ENCODE peak calls at places on chromosome 2, in six cellular contexts. U is PC-3; E is uterus; Q is NCI-H510A; P is activated CD4-positive, CD25-positive, alpha-beta regulatory T cell treated with anti-CD3 and anti-CD28 coated beads, Interleukin-2, amount 50 U/mL, for 72 hours; N is activated naive CD4-positive, alpha-beta T cell. Y is an unnamed sample.

GRCh38 chr2:239315308-239315707 is 85.5 kb downstream of the HDAC4 start:
- DNase-seq in U (no peak), E (no peak), Q (no peak), P (no peak), N (no peak), Y (no peak)

GRCh38 chr2:236286866-236287545 is 22.8 kb upstream of the ASB18 start:
- DNase-seq in U (peak), E (no peak), Q (no peak), P (no peak), N (no peak), Y (no peak)

GRCh38 chr2:219398721-219399333 is 11.1 kb upstream of the DNPEP start:
- DNase-seq in U (peak), E (no peak), Q (peak), P (no peak), N (no peak), Y (no peak)

GRCh38 chr2:117523267-117523666 is 291.2 kb upstream of the DDX18 start:
- DNase-seq in U (peak), E (peak), Q (peak), P (no peak), N (no peak), Y (peak)

GRCh38 chr2:288002-288742 is at the start of gene ALKAL2:
- DNase-seq in U (no peak), E (peak), Q (no peak), P (no peak), N (no peak), Y (no peak)

GRCh38 chr2:133411857-133412256 is 156.4 kb downstream of the NCKAP5 start:
- DNase-seq in U (no peak), E (no peak), Q (no peak), P (no peak), N (no peak), Y (no peak)

GRCh38 chr2:27249077-27249890 is 13.6 kb downstream of the SLC30A3 start:
- DNase-seq in U (peak), E (no peak), Q (no peak), P (no peak), N (no peak), Y (no peak)

GRCh38 chr2:74087696-74088095 is 60.0 kb downstream of the BOLA3 start:
- DNase-seq in U (no peak), E (no peak), Q (no peak), P (no peak), N (no peak), Y (no peak)

GRCh38 chr2:231716641-231717280 is 8.4 kb downstream of the PTMA start:
- DNase-seq in U (peak), E (no peak), Q (no peak), P (no peak), N (no peak), Y (no peak)

GRCh38 chr2:56229397-56230060 is 45.7 kb downstream of the CCDC85A start:
- DNase-seq in U (peak), E (no peak), Q (no peak), P (no peak), N (no peak), Y (no peak)

GRCh38 chr2:30232027-30232800 is 880 bp downstream of the LBH start:
- DNase-seq in U (no peak), E (peak), Q (no peak), P (peak), N (peak), Y (peak)

GRCh38 chr2:241859436-241860183 is 916 bp upstream of the PDCD1 start:
- DNase-seq in U (no peak), E (peak), Q (no peak), P (no peak), N (no peak), Y (no peak)

GRCh38 chr2:143946436-143947385 is 573.2 kb downstream of the ZEB2 start:
- DNase-seq in U (no peak), E (no peak), Q (no peak), P (no peak), N (no peak), Y (peak)

GRCh38 chr2:33205693-33206434 is 259.1 kb downstream of the LTBP1 start:
- DNase-seq in U (no peak), E (no peak), Q (no peak), P (no peak), N (no peak), Y (no peak)

GRCh38 chr2:207202645-207203044 is 36.9 kb upstream of the KLF7 start:
- DNase-seq in U (peak), E (no peak), Q (no peak), P (no peak), N (no peak), Y (no peak)

GRCh38 chr2:67108231-67108630 is 288.9 kb upstream of the ETAA1 start:
- DNase-seq in U (no peak), E (no peak), Q (peak), P (no peak), N (no peak), Y (peak)

GRCh38 chr2:126658910-126659613 is 3.1 kb downstream of the GYPC start:
- DNase-seq in U (no peak), E (peak), Q (no peak), P (peak), N (no peak), Y (no peak)

GRCh38 chr2:16330571-16331351 is 334.9 kb downstream of the CYRIA start:
- DNase-seq in U (no peak), E (no peak), Q (no peak), P (no peak), N (no peak), Y (no peak)

GRCh38 chr2:170113168-170113567 is 64.8 kb upstream of the MYO3B start:
- DNase-seq in U (no peak), E (no peak), Q (peak), P (no peak), N (no peak), Y (no peak)

GRCh38 chr2:182548031-182548950 is 121.5 kb upstream of the PDE1A start:
- DNase-seq in U (no peak), E (no peak), Q (no peak), P (no peak), N (no peak), Y (no peak)

GRCh38 chr2:101064868-101065549 is 62.9 kb downstream of the RPL31 start:
- DNase-seq in U (peak), E (no peak), Q (peak), P (no peak), N (no peak), Y (no peak)

GRCh38 chr2:28810384-28811285 is at the start of gene SPDYA:
- DNase-seq in U (peak), E (peak), Q (peak), P (peak), N (peak), Y (peak)

GRCh38 chr2:119823734-119824334 is 64.1 kb downstream of the PTPN4 start:
- DNase-seq in U (peak), E (no peak), Q (no peak), P (no peak), N (no peak), Y (peak)

GRCh38 chr2:160970052-160970846 is 190.0 kb upstream of the TANK start:
- DNase-seq in U (peak), E (peak), Q (no peak), P (no peak), N (no peak), Y (peak)

GRCh38 chr2:171319164-171319810 is 114.5 kb downstream of the METTL8 start:
- DNase-seq in U (no peak), E (no peak), Q (no peak), P (no peak), N (no peak), Y (no peak)

GRCh38 chr2:157749684-157750083 is 121.0 kb upstream of the ACVR1C start:
- DNase-seq in U (no peak), E (no peak), Q (no peak), P (no peak), N (no peak), Y (no peak)

GRCh38 chr2:70679244-70679643 is 88.8 kb downstream of the ADD2 start:
- DNase-seq in U (no peak), E (no peak), Q (no peak), P (no peak), N (no peak), Y (no peak)

GRCh38 chr2:32810909-32811495 is 135.8 kb upstream of the LTBP1 start:
- DNase-seq in U (no peak), E (no peak), Q (no peak), P (no peak), N (no peak), Y (no peak)

GRCh38 chr2:170123593-170123992 is 54.4 kb upstream of the MYO3B start:
- DNase-seq in U (peak), E (no peak), Q (no peak), P (no peak), N (no peak), Y (no peak)

GRCh38 chr2:33791625-33792024 is 192.5 kb upstream of the FAM98A start:
- DNase-seq in U (peak), E (no peak), Q (no peak), P (no peak), N (no peak), Y (no peak)

GRCh38 chr2:50490991-50491390 is 540.9 kb downstream of the NRXN1 start:
- DNase-seq in U (no peak), E (no peak), Q (no peak), P (no peak), N (no peak), Y (no peak)

GRCh38 chr2:72796766-72797165 is 29.1 kb downstream of the EXOC6B start:
- DNase-seq in U (no peak), E (no peak), Q (no peak), P (no peak), N (no peak), Y (no peak)

GRCh38 chr2:46045888-46046287 is 251.3 kb upstream of the EPAS1 start:
- DNase-seq in U (no peak), E (no peak), Q (no peak), P (no peak), N (no peak), Y (no peak)

GRCh38 chr2:236793041-236794011 is 223.7 kb downstream of the ACKR3 start:
- DNase-seq in U (no peak), E (no peak), Q (no peak), P (no peak), N (no peak), Y (no peak)

GRCh38 chr2:145985517-145985916 is 1465.6 kb upstream of the ZEB2 start:
- DNase-seq in U (no peak), E (no peak), Q (no peak), P (no peak), N (no peak), Y (no peak)

GRCh38 chr2:80059381-80059907 is 245.1 kb downstream of the LRRTM1 start:
- DNase-seq in U (no peak), E (no peak), Q (no peak), P (no peak), N (no peak), Y (no peak)